ENCODE peak calls at places on chromosomes 7 and 10, in five cellular contexts. Q is AG04449, H is cardiac fibroblast, S is GM12864, K is colonic mucosa. R is an unnamed sample.

GRCh38 chr10:23319835-23320234 is 24.8 kb downstream of the C10orf67 start:
- DNase-seq in K (no peak), H (no peak), Q (no peak), S (no peak), R (no peak)

GRCh38 chr7:88291401-88292173 is 15.1 kb downstream of the STEAP4 start:
- DNase-seq in K (no peak), Q (no peak), H (peak), S (no peak), R (peak)

GRCh38 chr10:44640429-44640828 is 255.5 kb upstream of the CXCL12 start:
- DNase-seq in K (no peak), Q (no peak), S (no peak), H (no peak), R (no peak)

GRCh38 chr10:101330236-101331225 is 23.4 kb upstream of the BTRC start:
- DNase-seq in S (no peak), K (no peak), H (peak), Q (peak), R (peak)

GRCh38 chr10:93039721-93040120 is 20.9 kb upstream of the CYP26C1 start:
- DNase-seq in H (peak), K (no peak), S (peak), Q (no peak), R (peak)

GRCh38 chr7:139641337-139641992 is 118.0 kb downstream of the CLEC2L start:
- DNase-seq in H (no peak), K (no peak), Q (no peak), S (no peak), R (no peak)

GRCh38 chr7:47580175-47580701 is 1.7 kb downstream of the TNS3 start:
- DNase-seq in S (no peak), K (peak), Q (no peak), H (peak), R (no peak)

GRCh38 chr7:100825215-100825671 is 2.1 kb downstream of the EPHB4 start:
- DNase-seq in K (peak), H (peak), S (no peak), Q (no peak), R (no peak)

GRCh38 chr10:92901819-92902234 is 53.5 kb downstream of the EXOC6 start:
- DNase-seq in K (no peak), S (no peak), H (no peak), Q (no peak), R (no peak)

GRCh38 chr7:25116621-25117020 is 8.4 kb downstream of the CYCS start:
- DNase-seq in H (no peak), S (no peak), K (no peak), Q (no peak), R (no peak)

GRCh38 chr10:63700209-63700934 is 179.2 kb downstream of the REEP3 start:
- DNase-seq in Q (peak), S (no peak), H (peak), K (no peak), R (peak)

GRCh38 chr7:79245623-79246249 is 207.7 kb downstream of the MAGI2 start:
- DNase-seq in K (no peak), Q (no peak), S (no peak), H (no peak), R (no peak)

GRCh38 chr7:151081170-151082101 is 827 bp upstream of the FASTK start:
- DNase-seq in K (peak), H (peak), Q (no peak), S (no peak), R (no peak)

GRCh38 chr7:44062903-44063295 is 2.5 kb downstream of the PGAM2 start:
- DNase-seq in S (no peak), K (no peak), H (no peak), Q (no peak), R (no peak)

GRCh38 chr10:6416892-6417512 is 163.1 kb downstream of the PRKCQ start:
- DNase-seq in Q (no peak), S (peak), K (no peak), H (peak), R (peak)

GRCh38 chr7:131238260-131238940 is 89.3 kb upstream of the MKLN1 start:
- DNase-seq in Q (no peak), K (no peak), S (no peak), H (peak), R (no peak)

GRCh38 chr10:43352951-43353350 is 18.5 kb upstream of the FXYD4 start:
- DNase-seq in H (no peak), K (no peak), Q (no peak), S (no peak), R (no peak)

GRCh38 chr7:100674441-100675407 is 1.2 kb downstream of the GNB2 start:
- DNase-seq in S (no peak), K (peak), H (no peak), Q (no peak), R (no peak)

GRCh38 chr10:36026081-36026480 is 384.0 kb upstream of the FZD8 start:
- DNase-seq in S (no peak), K (no peak), H (no peak), Q (no peak), R (no peak)

GRCh38 chr10:120945801-120946302 is 94.7 kb downstream of the WDR11 start:
- DNase-seq in H (peak), S (no peak), Q (no peak), K (no peak), R (no peak)

GRCh38 chr10:116183733-116184447 is 89.1 kb downstream of the GFRA1 start:
- DNase-seq in K (no peak), H (no peak), S (no peak), Q (no peak), R (no peak)

GRCh38 chr7:1767524-1767923 is 97.4 kb downstream of the ELFN1 start:
- DNase-seq in K (no peak), Q (no peak), H (no peak), S (no peak), R (no peak)

GRCh38 chr10:32151876-32152275 is 95.7 kb upstream of the KIF5B start:
- DNase-seq in S (no peak), Q (no peak), K (no peak), H (no peak), R (no peak)

GRCh38 chr10:32153931-32154330 is 97.7 kb upstream of the KIF5B start:
- DNase-seq in Q (no peak), H (peak), K (no peak), S (no peak), R (no peak)

GRCh38 chr10:32156031-32156495 is 99.8 kb upstream of the KIF5B start:
- DNase-seq in S (no peak), Q (no peak), H (no peak), K (no peak), R (no peak)

GRCh38 chr10:32153252-32153651 is 97.0 kb upstream of the KIF5B start:
- DNase-seq in S (no peak), K (no peak), Q (no peak), H (no peak), R (no peak)

GRCh38 chr10:32155075-32155516 is 98.9 kb upstream of the KIF5B start:
- DNase-seq in H (peak), S (no peak), K (no peak), Q (no peak), R (peak)
- H3K4me3 ChIP-seq in H (no peak), S (no peak), K (no peak), Q (no peak), R (no peak)

GRCh38 chr10:3432089-3432488 is 259.5 kb upstream of the PITRM1 start:
- DNase-seq in K (no peak), H (no peak), Q (no peak), S (no peak), R (no peak)
- TF ChIP-seq CTCF in K (no peak), H (no peak), Q (no peak), S (no peak), R (peak)

GRCh38 chr10:59463909-59464308 is 101.6 kb upstream of the FAM13C start:
- DNase-seq in K (no peak), H (no peak), S (no peak), Q (no peak), R (no peak)
- H3K4me3 ChIP-seq in K (no peak), H (no peak), S (no peak), Q (no peak), R (no peak)

DNA sequence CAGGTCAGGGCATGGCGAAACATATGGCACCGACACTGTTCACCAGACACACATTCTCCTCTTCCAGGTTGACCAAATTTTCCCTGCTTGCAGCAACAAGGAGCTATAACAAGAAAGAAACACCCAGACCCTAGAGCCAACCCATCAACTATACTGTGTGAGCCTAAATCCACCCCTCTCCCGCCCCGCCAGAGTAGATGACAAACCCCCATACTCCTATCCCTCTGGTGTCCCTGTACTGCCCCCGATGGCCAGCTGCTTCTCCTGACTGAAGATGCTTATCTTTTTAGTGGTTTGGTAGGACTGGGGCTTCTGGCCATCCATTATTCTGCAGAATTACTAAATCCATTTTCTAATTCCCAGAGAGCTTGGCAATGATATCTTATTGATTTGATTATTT is 70.1 kb upstream of the EEPD1 start:
- DNase-seq in H (no peak), Q (no peak), K (no peak), S (no peak), R (no peak)
- TF ChIP-seq CTCF in H (no peak), Q (peak), K (no peak), S (no peak), R (peak)